ENCODE peak calls at places on chromosome 12, in four cellular contexts. E is IMR-90, T is H1, X is heart left ventricle. A is an unnamed sample.

GRCh38 chr12:95368931-95369330 is 105.0 kb upstream of the METAP2 start:
- DNase-seq in T (no peak), X (no peak), E (no peak), A (no peak)

GRCh38 chr12:57632369-57632897 is 568 bp downstream of the B4GALNT1 start:
- DNase-seq in E (no peak), X (peak; percentile 68), T (no peak), A (peak; percentile 52)

GRCh38 chr12:68240975-68241374 is 12.4 kb downstream of the IL22 start:
- DNase-seq in X (no peak), T (no peak), E (peak; percentile 57), A (no peak)

GRCh38 chr12:117261267-117261666 is 71.0 kb upstream of the FBXO21 start:
- DNase-seq in X (no peak), T (no peak), E (no peak), A (no peak)

GRCh38 chr12:114673169-114673833 is 10.7 kb downstream of the TBX3 start:
- DNase-seq in T (no peak), E (peak; percentile 93), X (no peak), A (peak; percentile 89)

GRCh38 chr12:58633479-58633878 is 286.8 kb downstream of the LRIG3 start:
- DNase-seq in E (peak; percentile 60), X (no peak), T (no peak), A (no peak)

GRCh38 chr12:108110844-108111243 is 18.2 kb upstream of the WSCD2 start:
- DNase-seq in X (no peak), E (no peak), T (no peak), A (no peak)

GRCh38 chr12:69527506-69528272 is 57.5 kb downstream of the FRS2 start:
- DNase-seq in T (no peak), X (no peak), E (peak; percentile 91), A (no peak)

GRCh38 chr12:131021142-131021541 is 67.4 kb downstream of the ADGRD1 start:
- DNase-seq in T (no peak), X (no peak), E (no peak), A (no peak)

GRCh38 chr12:102433304-102433703 is 47.1 kb downstream of the IGF1 start:
- DNase-seq in X (no peak), E (peak; percentile 56), T (no peak), A (no peak)

GRCh38 chr12:31819427-31819826 is 90.6 kb upstream of the AMN1 start:
- DNase-seq in X (no peak), E (no peak), T (no peak), A (no peak)

GRCh38 chr12:30805959-30806358 is 51.2 kb upstream of the CAPRIN2 start:
- DNase-seq in X (no peak), E (no peak), T (no peak), A (no peak)

GRCh38 chr12:62876938-62877548 is 57.9 kb downstream of the PPM1H start:
- DNase-seq in E (no peak), T (no peak), X (no peak), A (no peak)

GRCh38 chr12:71477046-71477445 is 37.4 kb downstream of the LGR5 start:
- DNase-seq in X (no peak), E (no peak), T (no peak), A (no peak)

GRCh38 chr12:464484-465267 is 4.9 kb downstream of the B4GALNT3 start:
- DNase-seq in T (no peak), E (no peak), X (no peak), A (no peak)

GRCh38 chr12:8445731-8446130 is 10.0 kb upstream of the CLEC6A start:
- DNase-seq in T (no peak), X (no peak), E (no peak), A (no peak)

GRCh38 chr12:34400986-34401658 is 378.8 kb downstream of the ALG10 start:
- DNase-seq in E (no peak), X (peak; percentile 45), T (no peak), A (peak; percentile 4)

DNA sequence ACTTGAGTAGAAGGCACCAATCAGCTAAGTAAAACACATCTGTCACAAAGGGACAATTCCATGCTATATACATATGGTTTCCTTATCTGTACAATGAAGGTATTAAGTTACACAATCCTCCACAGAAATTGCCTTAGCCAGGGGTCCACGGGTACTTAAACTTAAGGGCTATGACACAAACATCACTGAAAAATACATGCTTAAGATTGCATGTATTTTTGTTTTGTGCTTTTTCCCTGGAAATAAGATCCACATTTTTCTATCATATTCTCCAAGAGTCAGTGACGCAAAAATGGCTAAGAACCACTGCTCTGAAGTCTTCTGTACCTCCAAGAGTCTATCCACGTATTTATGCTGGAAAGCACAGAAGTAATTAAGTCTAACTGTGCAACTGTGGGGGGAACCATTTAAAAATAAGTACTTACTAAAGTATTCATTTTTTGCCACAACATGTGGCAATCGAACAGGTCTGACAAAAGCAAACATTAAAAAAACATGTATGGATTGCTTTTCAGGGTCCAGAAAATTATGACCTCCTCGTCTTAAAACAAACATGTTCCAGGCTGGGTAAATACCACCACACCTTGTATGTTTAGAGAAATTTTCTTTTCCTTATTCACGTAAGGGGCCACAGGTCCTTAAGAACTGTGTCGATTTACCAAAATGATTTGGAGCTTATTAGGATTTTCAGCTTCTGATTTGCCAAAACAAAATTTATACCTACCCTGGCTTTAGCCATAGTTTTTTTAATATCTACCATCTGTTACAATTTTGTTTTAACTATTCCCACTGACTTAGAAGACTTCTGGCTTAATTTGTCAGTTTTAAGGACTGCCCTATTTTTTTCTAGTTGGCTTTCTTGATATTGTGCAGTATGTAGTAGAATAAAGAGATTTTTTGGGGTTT is 2.8 kb downstream of the SLC38A2 start:
- DNase-seq in X (no peak), E (no peak), T (no peak), A (no peak)
- H3K4me1 ChIP-seq in X (peaks cover 53% of the 10 kb centered on the region), E (peaks cover 9% of the 10 kb centered on the region), T (peaks cover 15% of the 10 kb centered on the region), A (peaks cover 12% of the 10 kb centered on the region)

GRCh38 chr12:53068811-53069585 is 10.2 kb downstream of the SPRYD3 start:
- DNase-seq in T (no peak), E (no peak), X (no peak), A (no peak)
- H3K4me3 ChIP-seq in T (no peak overlapping the region), E (no peak overlapping the region), X (no peak overlapping the region), A (no peak overlapping the region)

DNA sequence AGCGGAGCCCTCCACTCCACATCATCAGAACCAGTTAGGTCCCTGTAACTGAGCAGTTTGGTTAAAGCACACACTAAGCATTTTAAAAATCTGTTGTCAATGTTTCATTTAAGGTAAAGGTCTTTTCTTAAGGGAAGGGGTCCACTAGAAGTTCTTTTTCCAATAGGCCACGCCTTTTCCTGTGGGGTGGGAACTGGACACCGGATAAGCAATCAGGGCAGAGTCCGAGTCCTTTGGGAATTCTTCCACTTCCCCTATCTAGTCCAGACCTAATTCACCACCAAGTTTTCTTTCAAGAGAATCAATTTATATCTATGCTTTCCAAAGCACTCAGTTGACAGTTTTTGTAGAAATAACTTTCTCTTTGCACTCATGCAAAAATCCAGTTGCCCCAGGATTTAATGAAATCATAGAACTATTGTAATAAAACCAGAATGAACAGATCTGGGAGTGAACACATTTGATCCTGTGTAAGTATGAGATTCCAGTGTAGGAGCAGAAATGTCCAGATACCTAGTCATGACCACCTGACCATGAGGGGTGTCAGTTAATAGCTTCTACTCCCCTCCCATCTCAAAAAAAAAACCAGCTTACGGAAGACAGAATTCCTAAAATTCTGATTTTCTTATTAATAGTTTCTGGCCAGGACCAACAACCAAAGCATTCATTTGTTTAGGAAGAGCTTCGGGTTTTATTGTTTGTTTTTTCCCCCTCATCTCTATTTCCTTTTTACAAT is 11.7 kb downstream of the VPS37B start:
- DNase-seq in T (no peak), E (peak; percentile 17), X (no peak), A (no peak)
- H3K4me1 ChIP-seq in T (peaks cover 10% of the 10 kb centered on the region), E (peaks cover 34% of the 10 kb centered on the region), X (peaks cover 54% of the 10 kb centered on the region), A (peaks cover 7% of the 10 kb centered on the region)

DNA sequence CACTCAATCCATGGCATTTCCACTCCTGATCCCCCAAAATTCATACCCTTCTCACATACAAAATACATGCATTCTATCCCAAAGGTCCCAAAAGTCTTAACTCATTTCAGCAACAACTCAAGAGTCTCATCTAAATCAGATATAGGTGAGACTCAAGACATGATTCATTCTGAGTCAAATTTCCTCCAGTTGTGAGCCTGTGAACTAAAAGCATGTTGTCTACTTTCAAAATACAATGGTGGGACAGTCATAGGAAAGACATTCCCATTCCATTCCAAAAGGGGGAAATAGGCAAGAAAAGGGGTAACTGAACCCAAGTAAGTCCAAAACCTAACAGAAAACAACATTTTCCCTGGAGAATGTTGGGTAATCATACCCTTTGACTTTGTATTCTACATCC is 103.3 kb downstream of the C12orf75 start:
- DNase-seq in E (peak; percentile 75), X (no peak), T (no peak), A (no peak)
- H3K4me3 ChIP-seq in E (no peak overlapping the region), X (no peak overlapping the region), T (no peak overlapping the region), A (no peak overlapping the region)

GRCh38 chr12:120241561-120242274 is 23.8 kb downstream of the PXN start:
- DNase-seq in E (no peak), X (no peak), T (no peak), A (no peak)
- H3K4me1 ChIP-seq in E (peaks cover 41% of the 10 kb centered on the region), X (peaks cover 63% of the 10 kb centered on the region), T (peaks cover 3% of the 10 kb centered on the region), A (peaks cover 7% of the 10 kb centered on the region)

GRCh38 chr12:78036889-78037288 is 206.2 kb downstream of the NAV3 start:
- DNase-seq in E (no peak), X (peak; percentile 55), T (no peak), A (no peak)
- H3K4me3 ChIP-seq in E (no peak overlapping the region), X (no peak overlapping the region), T (no peak overlapping the region), A (no peak overlapping the region)

GRCh38 chr12:53223006-53223305 is 9.1 kb downstream of the RARG start:
- DNase-seq in E (no peak), T (no peak), X (no peak), A (no peak)
- H3K4me1 ChIP-seq in E (peaks cover 35% of the 10 kb centered on the region), T (peaks cover 33% of the 10 kb centered on the region), X (peaks cover 25% of the 10 kb centered on the region), A (peaks cover 16% of the 10 kb centered on the region)

GRCh38 chr12:44833561-44833960 is 42.6 kb downstream of the NELL2 start:
- DNase-seq in E (no peak), X (no peak), T (no peak), A (no peak)

GRCh38 chr12:44829045-44829444 is 47.1 kb downstream of the NELL2 start:
- DNase-seq in T (no peak), X (no peak), E (no peak), A (no peak)

DNA sequence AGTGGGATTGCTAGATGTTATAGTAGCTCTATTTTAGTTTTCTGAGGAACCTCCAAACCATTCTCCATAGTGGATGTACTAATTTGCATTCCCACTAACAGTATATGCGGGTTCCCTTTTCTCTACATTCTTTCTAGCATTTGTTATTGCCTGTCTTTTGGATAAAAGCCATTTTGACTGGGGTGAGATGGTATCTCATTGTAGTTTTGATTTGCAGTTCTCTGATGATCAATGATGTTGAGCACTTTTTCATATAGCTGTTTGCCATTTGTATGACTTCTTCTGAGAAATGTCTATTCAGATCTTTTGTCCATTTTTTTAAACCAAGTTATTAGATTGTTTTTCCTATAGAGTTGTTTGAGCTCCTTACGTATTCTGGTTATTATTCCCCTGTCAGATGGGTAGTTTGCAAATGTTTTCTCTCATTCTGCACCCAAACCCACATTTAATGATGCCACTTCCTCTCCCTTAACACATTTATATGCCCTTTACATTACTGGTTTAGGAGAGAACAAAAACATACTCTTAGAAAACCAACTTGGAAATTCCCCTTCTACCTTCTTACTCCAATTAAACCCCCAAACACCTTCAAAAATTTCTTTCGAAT is 48.2 kb downstream of the NELL2 start:
- DNase-seq in E (no peak), T (no peak), X (no peak), A (no peak)
- H3K4me3 ChIP-seq in E (no peak overlapping the region), T (no peak overlapping the region), X (no peak overlapping the region), A (no peak overlapping the region)

DNA sequence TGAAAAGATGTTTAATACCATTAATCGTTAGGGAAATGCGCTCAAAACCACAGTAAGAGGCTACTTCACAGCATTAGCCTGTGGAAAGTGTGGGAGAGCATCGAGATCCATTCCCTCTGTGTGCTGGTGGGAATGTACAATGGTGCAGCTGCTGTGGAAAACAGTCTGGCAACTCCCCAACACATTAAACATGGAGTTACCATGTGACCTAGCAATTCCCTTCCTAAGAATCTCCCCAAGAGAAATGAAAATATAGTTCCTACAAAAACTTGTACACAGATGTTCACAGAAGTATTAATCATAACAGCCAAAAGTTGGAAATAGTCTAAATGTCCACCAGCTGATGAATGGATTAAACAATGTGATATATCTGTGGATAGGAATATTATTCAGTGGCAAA is 23.8 kb downstream of the MLXIP start:
- DNase-seq in T (no peak), E (peak; percentile 56), X (no peak), A (no peak)
- H3K4me1 ChIP-seq in T (no peaks in the 10 kb centered on the region), E (peaks cover 22% of the 10 kb centered on the region), X (peaks cover 37% of the 10 kb centered on the region), A (peaks cover 21% of the 10 kb centered on the region)